ENCODE peak calls at places on chromosomes 6 and 20, in four cellular contexts. H is erythroblast, T is GM04503, Q is renal cortical epithelial cell. C is an unnamed sample.

GRCh38 chr6:116111552-116112528 is 11.2 kb downstream of the NT5DC1 start:
- DNase-seq in H (peak), T (no peak), Q (peak), C (no peak)

GRCh38 chr6:163335671-163336545 is 78.6 kb upstream of the QKI start:
- DNase-seq in H (no peak), T (no peak), Q (no peak), C (no peak)

GRCh38 chr20:21156266-21156665 is 30.4 kb downstream of the KIZ start:
- DNase-seq in H (no peak), T (peak), Q (peak), C (no peak)

GRCh38 chr6:109087661-109088264 is 6.9 kb downstream of the SESN1 start:
- DNase-seq in H (no peak), T (no peak), Q (no peak), C (no peak)

GRCh38 chr6:130365166-130366010 is 429 bp upstream of the TMEM200A start:
- DNase-seq in H (peak), T (no peak), Q (no peak), C (peak)

GRCh38 chr6:140276719-140277118 is 902.3 kb upstream of the CITED2 start:
- DNase-seq in H (no peak), T (no peak), Q (no peak), C (no peak)

GRCh38 chr6:27894839-27895762 is 17.1 kb downstream of the OR2B2 start:
- DNase-seq in H (peak), T (no peak), Q (peak), C (peak)

GRCh38 chr6:145214570-145214969 is 520.8 kb downstream of the EPM2A start:
- DNase-seq in H (peak), T (no peak), Q (peak), C (peak)

GRCh38 chr20:51345601-51346101 is 196.9 kb downstream of the NFATC2 start:
- DNase-seq in H (no peak), T (no peak), Q (no peak), C (no peak)

GRCh38 chr6:501891-502601 is 110.5 kb downstream of the IRF4 start:
- DNase-seq in H (no peak), T (no peak), Q (no peak), C (no peak)

GRCh38 chr6:28794175-28795002 is 129.4 kb downstream of the TRIM27 start:
- DNase-seq in H (peak), T (no peak), Q (peak), C (peak)

GRCh38 chr6:42704251-42704936 is 18.0 kb downstream of the PRPH2 start:
- DNase-seq in H (no peak), T (no peak), Q (peak), C (no peak)

GRCh38 chr6:85006362-85006761 is 242.0 kb upstream of the TBX18 start:
- DNase-seq in H (no peak), T (no peak), Q (no peak), C (no peak)

GRCh38 chr6:39312912-39313525 is 1.2 kb downstream of the KCNK17 start:
- DNase-seq in H (no peak), T (no peak), Q (no peak), C (no peak)

GRCh38 chr6:24655229-24655628 is 9.2 kb upstream of the KIAA0319 start:
- DNase-seq in H (no peak), T (no peak), Q (no peak), C (no peak)

C was measured in Caki2.